ENCODE peak calls at places on chromosomes 5 and 9, in five cellular contexts. S is NCI-H1105; Z is naive thymus-derived CD8-positive, alpha-beta T cell; C is CD4-positive, alpha-beta T cell; G is stimulated activated CD4-positive, alpha-beta T cell treated with anti-CD3 and anti-CD28 coated beads, Interleukin-15, amount 100 ng/mL, for 24 hours. T is an unnamed sample.

GRCh38 chr9:137975527-137975913 is 97.9 kb downstream of the CACNA1B start:
- DNase-seq in S (no peak), Z (no peak), C (no peak), G (no peak), T (no peak)

GRCh38 chr9:35905912-35906679 is at the start of gene HRCT1:
- DNase-seq in S (peak), Z (no peak), C (no peak), G (no peak), T (no peak)

GRCh38 chr5:16547200-16547842 is 69.5 kb downstream of the RETREG1 start:
- DNase-seq in S (no peak), Z (no peak), C (no peak), G (no peak), T (no peak)

GRCh38 chr5:134975078-134975715 is 7.5 kb downstream of the CATSPER3 start:
- DNase-seq in S (no peak), Z (no peak), C (no peak), G (no peak), T (no peak)

GRCh38 chr9:137044502-137045177 is 1.3 kb downstream of the NPDC1 start:
- DNase-seq in S (peak), Z (no peak), C (no peak), G (no peak), T (peak)

GRCh38 chr5:150298701-150299451 is 3.8 kb downstream of the ARSI start:
- DNase-seq in S (no peak), Z (no peak), C (no peak), G (no peak), T (no peak)

GRCh38 chr9:113588242-113588810 is 124.8 kb downstream of the RGS3 start:
- DNase-seq in S (no peak), Z (no peak), C (no peak), G (no peak), T (no peak)

GRCh38 chr9:100573655-100574260 is 4.1 kb upstream of the CAVIN4 start:
- DNase-seq in S (no peak), Z (no peak), C (no peak), G (no peak), T (no peak)

GRCh38 chr5:116727248-116727647 is 152.6 kb upstream of the SEMA6A start:
- DNase-seq in S (no peak), Z (no peak), C (no peak), G (no peak), T (no peak)

GRCh38 chr5:3606121-3606831 is 10.6 kb downstream of the IRX1 start:
- DNase-seq in S (no peak), Z (no peak), C (no peak), G (no peak), T (no peak)

GRCh38 chr5:159514229-159514822 is 184.0 kb upstream of the IL12B start:
- DNase-seq in S (no peak), Z (no peak), C (no peak), G (no peak), T (no peak)

GRCh38 chr5:177410575-177410974 is 1.2 kb upstream of the F12 start:
- DNase-seq in S (no peak), Z (no peak), C (no peak), G (no peak), T (no peak)

GRCh38 chr9:29211681-29212589 is 1638.7 kb upstream of the C9orf72 start:
- DNase-seq in S (peak), Z (peak), C (peak), G (peak), T (peak)

GRCh38 chr9:89291741-89292140 is 19.3 kb upstream of the CKS2 start:
- DNase-seq in S (no peak), Z (no peak), C (no peak), G (no peak), T (no peak)

GRCh38 chr9:128152133-128152780 is 3.0 kb downstream of the LCN2 start:
- DNase-seq in S (no peak), Z (no peak), C (no peak), G (no peak), T (no peak)

GRCh38 chr9:113313276-113313675 is 10.1 kb upstream of the RNF183 start:
- DNase-seq in S (no peak), Z (no peak), C (no peak), G (no peak), T (no peak)

GRCh38 chr5:7849531-7850240 is 1.2 kb downstream of the CFAP90 start:
- DNase-seq in S (no peak), Z (peak), C (no peak), G (peak), T (no peak)

GRCh38 chr5:108129129-108129528 is 252.8 kb downstream of the FBXL17 start:
- DNase-seq in S (no peak), Z (no peak), C (no peak), G (no peak), T (no peak)

GRCh38 chr5:56099346-56099745 is 104.6 kb upstream of the IL6ST start:
- DNase-seq in S (no peak), Z (no peak), C (no peak), G (no peak), T (no peak)

GRCh38 chr9:124329393-124329792 is 71.6 kb downstream of the NEK6 start:
- DNase-seq in S (no peak), Z (no peak), C (no peak), G (no peak), T (no peak)

GRCh38 chr5:96023518-96023917 is 61.9 kb upstream of the ELL2 start:
- DNase-seq in S (no peak), Z (no peak), C (no peak), G (no peak), T (no peak)

GRCh38 chr9:38677660-38678303 is 42.2 kb downstream of the FAM240B start:
- DNase-seq in S (no peak), Z (no peak), C (no peak), G (no peak), T (no peak)

GRCh38 chr9:6645153-6646027 is at the start of gene GLDC:
- DNase-seq in S (no peak), Z (peak), C (peak), G (peak), T (peak)

GRCh38 chr9:134226221-134226930 is 62.0 kb upstream of the RNU6ATAC start:
- DNase-seq in S (no peak), Z (no peak), C (no peak), G (no peak), T (no peak)

T was measured in NCI-H1092.